ENCODE peak calls at places on chromosomes 5 and 9, in ten cellular contexts. S is H1; U is IMR-90; G is PC-9; X is transverse colon; E is CD8-positive, alpha-beta T cell; F is Panc1; B is A673; V is mammary epithelial cell; H is left ventricle myocardium inferior. Z is an unnamed sample. For H3K36me3 and H3K4me1, the result is how much of the 10 kb centered on the place peaks cover.

GRCh38 chr9:121239851-121240250 is 28.1 kb upstream of the GSN start:
- DNase-seq in S (no peak), U (no peak), G (no peak), X (no peak), E (no peak), F (no peak), B (no peak), V (no peak), H (no peak), Z (no peak)

GRCh38 chr5:180786398-180787005 is 16.1 kb downstream of the MGAT1 start:
- DNase-seq in S (no peak), U (no peak), G (no peak), X (no peak), E (peak), F (no peak), B (no peak), V (no peak), H (no peak), Z (no peak)

GRCh38 chr5:78799254-78800017 is 150.9 kb upstream of the LHFPL2 start:
- DNase-seq in S (no peak), U (peak), G (no peak), X (no peak), E (no peak), F (no peak), B (no peak), V (no peak), H (no peak), Z (no peak)

GRCh38 chr5:94855543-94855942 is 237.1 kb downstream of the SLF1 start:
- DNase-seq in S (no peak), U (no peak), G (no peak), X (no peak), E (no peak), F (no peak), B (no peak), V (no peak), H (no peak), Z (no peak)

GRCh38 chr9:38662763-38663593 is 42.6 kb upstream of the ANKRD18A start:
- DNase-seq in S (no peak), U (no peak), G (no peak), X (no peak), E (no peak), F (no peak), B (peak), V (no peak), H (no peak), Z (no peak)

GRCh38 chr9:113511047-113511521 is 47.6 kb downstream of the RGS3 start:
- DNase-seq in S (no peak), U (no peak), G (no peak), X (peak), E (no peak), F (no peak), B (no peak), V (no peak), H (peak), Z (peak)

GRCh38 chr5:83471405-83472212 is at the start of gene VCAN:
- DNase-seq in S (no peak), U (peak), G (no peak), X (peak), E (no peak), F (no peak), B (peak), V (peak), H (peak), Z (no peak)

GRCh38 chr5:169126376-169127043 is 174.4 kb downstream of the SLIT3 start:
- DNase-seq in S (no peak), U (no peak), G (no peak), X (no peak), E (no peak), F (no peak), B (no peak), V (peak), H (no peak), Z (no peak)

GRCh38 chr5:54518146-54519082 is 855 bp downstream of the SNX18 start:
- DNase-seq in S (peak), U (peak), G (peak), X (peak), E (peak), F (no peak), B (peak), V (peak), H (peak), Z (peak)

GRCh38 chr5:131224387-131225191 is 39.3 kb upstream of the CDC42SE2 start:
- DNase-seq in S (no peak), U (no peak), G (no peak), X (peak), E (no peak), F (no peak), B (no peak), V (no peak), H (peak), Z (peak)

GRCh38 chr5:72101828-72102227 is 5.4 kb upstream of the MAP1B start:
- DNase-seq in S (no peak), U (peak), G (no peak), X (no peak), E (no peak), F (no peak), B (no peak), V (peak), H (no peak), Z (no peak)

GRCh38 chr5:37751227-37751626 is 88.6 kb downstream of the GDNF start:
- DNase-seq in S (no peak), U (peak), G (no peak), X (no peak), E (no peak), F (no peak), B (no peak), V (peak), H (no peak), Z (no peak)

GRCh38 chr9:125396799-125397198 is 135.2 kb downstream of the GAPVD1 start:
- DNase-seq in S (no peak), U (no peak), G (no peak), X (no peak), E (no peak), F (no peak), B (no peak), V (no peak), H (no peak), Z (no peak)

GRCh38 chr5:153276151-153276550 is 214.3 kb upstream of the GRIA1 start:
- DNase-seq in S (peak), U (no peak), G (peak), X (no peak), E (no peak), F (no peak), B (peak), V (peak), H (no peak), Z (no peak)

GRCh38 chr5:6752782-6753181 is 39.5 kb downstream of the TENT4A start:
- DNase-seq in S (no peak), U (no peak), G (no peak), X (no peak), E (no peak), F (no peak), B (no peak), V (no peak), H (no peak), Z (no peak)

GRCh38 chr9:21656776-21657637 is 145.4 kb upstream of the MTAP start:
- DNase-seq in S (no peak), U (peak), G (no peak), X (no peak), E (no peak), F (no peak), B (no peak), V (peak), H (no peak), Z (no peak)

GRCh38 chr5:24629798-24630197 is 15.0 kb downstream of the CDH10 start:
- DNase-seq in S (no peak), U (no peak), G (no peak), X (no peak), E (no peak), F (no peak), B (no peak), V (no peak), H (no peak), Z (no peak)

GRCh38 chr5:133121080-133121479 is 69.3 kb downstream of the HSPA4 start:
- DNase-seq in S (no peak), U (peak), G (no peak), X (no peak), E (no peak), F (no peak), B (no peak), V (no peak), H (no peak), Z (peak)

GRCh38 chr9:133703571-133704399 is 34.4 kb downstream of the SARDH start:
- DNase-seq in S (no peak), U (no peak), G (no peak), X (no peak), E (no peak), F (no peak), B (no peak), V (no peak), H (no peak), Z (no peak)

GRCh38 chr9:134372621-134373267 is 46.5 kb downstream of the RXRA start:
- DNase-seq in S (no peak), U (no peak), G (peak), X (peak), E (no peak), F (no peak), B (no peak), V (no peak), H (peak), Z (no peak)

GRCh38 chr5:66881475-66882161 is 285.4 kb downstream of the MAST4 start:
- DNase-seq in S (no peak), U (peak), G (no peak), X (no peak), E (no peak), F (no peak), B (no peak), V (peak), H (no peak), Z (no peak)

GRCh38 chr5:96963267-96963666 is 27.4 kb downstream of the LNPEP start:
- DNase-seq in S (no peak), U (peak), G (no peak), X (peak), E (no peak), F (no peak), B (peak), V (no peak), H (peak), Z (peak)

GRCh38 chr9:91945277-91946074 is 4.6 kb downstream of the ROR2 start:
- DNase-seq in S (no peak), U (peak), G (no peak), X (peak), E (no peak), F (no peak), B (peak), V (no peak), H (no peak), Z (peak)

GRCh38 chr5:54889826-54890225 is 95.6 kb downstream of the ESM1 start:
- DNase-seq in S (no peak), U (peak), G (peak), X (no peak), E (no peak), F (no peak), B (peak), V (peak), H (no peak), Z (no peak)

GRCh38 chr5:89597878-89598277 is 714.9 kb upstream of the MEF2C start:
- DNase-seq in S (no peak), U (no peak), G (no peak), X (no peak), E (no peak), F (no peak), B (no peak), V (no peak), H (no peak), Z (no peak)

GRCh38 chr5:169116961-169117461 is 183.9 kb downstream of the SLIT3 start:
- DNase-seq in S (no peak), U (no peak), G (no peak), X (no peak), E (no peak), F (no peak), B (peak), V (no peak), H (no peak), Z (no peak)

GRCh38 chr5:148237795-148238194 is 530 bp upstream of the MARCOL start:
- DNase-seq in S (no peak), U (no peak), G (no peak), X (no peak), E (no peak), F (no peak), B (no peak), V (peak), H (no peak), Z (no peak)

GRCh38 chr5:103259705-103260355 is 1.3 kb downstream of the MACIR start:
- DNase-seq in S (peak), U (peak), G (peak), X (peak), E (no peak), F (no peak), B (peak), V (peak), H (no peak), Z (peak)

GRCh38 chr9:137138058-137138697 is 776 bp upstream of the GRIN1 start:
- DNase-seq in S (peak), U (no peak), G (no peak), X (no peak), E (no peak), F (no peak), B (peak), V (no peak), H (no peak), Z (no peak)

GRCh38 chr9:75483636-75484035 is 395.3 kb downstream of the OSTF1 start:
- DNase-seq in S (no peak), U (no peak), G (no peak), X (no peak), E (no peak), F (no peak), B (no peak), V (no peak), H (no peak), Z (no peak)

GRCh38 chr9:35067056-35067455 is 5.4 kb downstream of the VCP start:
- DNase-seq in S (no peak), U (no peak), G (no peak), X (no peak), E (no peak), F (no peak), B (no peak), V (peak), H (no peak), Z (no peak)
- H3K36me3 ChIP-seq in S (half or more), U (half or more), G (under half), X (under half), E (half or more), F (under half), B (half or more), V (half or more), H (half or more), Z (under half)

GRCh38 chr9:36575411-36575882 is 2.8 kb downstream of the MELK start:
- DNase-seq in S (no peak), U (peak), G (no peak), X (no peak), E (no peak), F (no peak), B (no peak), V (peak), H (no peak), Z (no peak)
- H3K4me3 ChIP-seq in S (no peak), U (no peak), G (no peak), X (no peak), E (no peak), F (peak), B (peak), V (peak), H (no peak), Z (no peak)

GRCh38 chr9:127562841-127563523 is 49.1 kb upstream of the STXBP1 start:
- DNase-seq in S (no peak), U (peak), G (no peak), X (no peak), E (no peak), F (no peak), B (no peak), V (no peak), H (no peak), Z (no peak)

GRCh38 chr9:127565231-127565630 is 46.8 kb upstream of the STXBP1 start:
- DNase-seq in S (no peak), U (no peak), G (no peak), X (no peak), E (no peak), F (no peak), B (no peak), V (no peak), H (no peak), Z (no peak)

GRCh38 chr9:127561491-127562270 is 50.4 kb upstream of the STXBP1 start:
- DNase-seq in S (no peak), U (peak), G (peak), X (peak), E (no peak), F (peak), B (peak), V (peak), H (peak), Z (peak)

GRCh38 chr9:127563579-127563978 is 48.5 kb upstream of the STXBP1 start:
- DNase-seq in S (no peak), U (no peak), G (no peak), X (no peak), E (no peak), F (no peak), B (no peak), V (no peak), H (no peak), Z (no peak)

DNA sequence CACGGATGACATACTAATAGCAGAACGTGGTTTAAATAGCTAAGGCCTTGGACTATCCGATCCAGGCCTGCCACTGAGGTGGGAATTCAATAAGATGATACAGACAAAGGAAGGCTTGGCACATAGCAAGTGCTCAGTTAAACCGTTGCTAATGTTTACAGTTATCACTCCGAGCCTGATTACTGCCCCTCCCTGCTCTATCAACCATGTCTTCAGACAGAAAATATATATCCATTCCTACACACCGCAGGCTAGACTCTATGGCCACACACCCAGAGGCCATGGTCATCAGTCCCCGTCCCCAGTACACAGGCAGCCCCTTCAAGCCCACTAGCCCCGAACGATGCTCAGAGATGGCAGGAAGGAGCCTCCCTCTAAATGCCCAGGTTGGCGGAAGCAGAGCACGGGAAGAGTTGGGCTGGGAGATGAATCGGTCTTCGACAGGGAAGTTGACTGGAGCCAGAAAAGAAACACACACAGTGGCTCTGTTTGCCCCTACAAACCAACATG is 49.8 kb upstream of the STXBP1 start:
- DNase-seq in S (no peak), U (no peak), G (no peak), X (no peak), E (no peak), F (no peak), B (no peak), V (no peak), H (no peak), Z (no peak)
- H3K4me1 ChIP-seq in S (under half), U (half or more), G (half or more), X (half or more), E (under half), F (half or more), B (under half), V (half or more), H (half or more), Z (under half)

GRCh38 chr9:450057-450456 is 235.4 kb downstream of the DOCK8 start:
- DNase-seq in S (no peak), U (no peak), G (no peak), X (no peak), E (no peak), F (no peak), B (no peak), V (peak), H (no peak), Z (no peak)

GRCh38 chr9:444528-444927 is 229.9 kb downstream of the DOCK8 start:
- DNase-seq in S (no peak), U (no peak), G (no peak), X (no peak), E (no peak), F (no peak), B (peak), V (peak), H (no peak), Z (no peak)

GRCh38 chr9:447230-448025 is 232.8 kb downstream of the DOCK8 start:
- DNase-seq in S (no peak), U (peak), G (peak), X (peak), E (peak), F (no peak), B (no peak), V (peak), H (no peak), Z (peak)

GRCh38 chr9:445033-445432 is 230.4 kb downstream of the DOCK8 start:
- DNase-seq in S (no peak), U (no peak), G (no peak), X (no peak), E (no peak), F (no peak), B (peak), V (no peak), H (peak), Z (no peak)

DNA sequence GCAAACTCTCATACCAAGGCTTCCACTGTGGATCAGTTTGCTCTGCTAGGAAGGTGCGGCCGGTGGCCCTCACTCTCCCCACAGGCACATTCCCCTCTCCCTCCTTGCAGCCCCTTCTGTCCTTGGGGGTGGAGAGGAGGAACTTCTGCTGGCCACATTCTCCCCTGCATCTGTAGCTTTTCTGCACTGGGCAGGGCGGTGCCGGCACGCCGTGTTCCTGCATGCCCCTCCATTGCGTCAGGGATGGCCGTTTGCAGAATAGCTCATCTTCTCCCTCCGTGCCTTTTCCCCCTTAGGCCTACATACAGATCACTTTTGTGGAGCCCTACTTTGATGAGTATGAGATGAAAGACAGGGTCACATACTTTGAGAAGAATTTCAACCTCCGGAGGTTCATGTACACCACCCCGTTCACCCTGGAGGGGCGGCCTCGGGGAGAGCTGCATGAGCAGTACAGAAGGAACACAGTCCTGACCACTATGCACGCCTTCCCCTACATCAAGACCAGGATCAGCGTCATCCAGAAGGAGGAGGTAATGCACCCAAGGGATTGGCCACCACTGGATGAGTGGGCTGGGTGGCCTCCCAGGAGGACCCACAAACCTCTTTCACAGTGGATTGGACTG is 231.5 kb downstream of the DOCK8 start:
- DNase-seq in S (no peak), U (no peak), G (no peak), X (no peak), E (no peak), F (no peak), B (no peak), V (no peak), H (no peak), Z (no peak)
- H3K36me3 ChIP-seq in S (under half), U (under half), G (under half), X (under half), E (half or more), F (under half), B (under half), V (under half), H (under half), Z (under half)

GRCh38 chr5:160272041-160272663 is 40.2 kb downstream of the CCNJL start:
- DNase-seq in S (no peak), U (no peak), G (no peak), X (no peak), E (no peak), F (no peak), B (no peak), V (no peak), H (no peak), Z (no peak)

GRCh38 chr5:160270704-160271103 is 41.4 kb downstream of the FABP6 start:
- DNase-seq in S (no peak), U (no peak), G (no peak), X (no peak), E (no peak), F (no peak), B (no peak), V (peak), H (no peak), Z (no peak)

GRCh38 chr5:160272889-160273288 is 39.5 kb downstream of the CCNJL start:
- DNase-seq in S (no peak), U (no peak), G (no peak), X (no peak), E (no peak), F (no peak), B (no peak), V (no peak), H (no peak), Z (no peak)

GRCh38 chr5:160269017-160269416 is 39.7 kb downstream of the FABP6 start:
- DNase-seq in S (no peak), U (peak), G (peak), X (peak), E (no peak), F (no peak), B (peak), V (peak), H (peak), Z (no peak)

DNA sequence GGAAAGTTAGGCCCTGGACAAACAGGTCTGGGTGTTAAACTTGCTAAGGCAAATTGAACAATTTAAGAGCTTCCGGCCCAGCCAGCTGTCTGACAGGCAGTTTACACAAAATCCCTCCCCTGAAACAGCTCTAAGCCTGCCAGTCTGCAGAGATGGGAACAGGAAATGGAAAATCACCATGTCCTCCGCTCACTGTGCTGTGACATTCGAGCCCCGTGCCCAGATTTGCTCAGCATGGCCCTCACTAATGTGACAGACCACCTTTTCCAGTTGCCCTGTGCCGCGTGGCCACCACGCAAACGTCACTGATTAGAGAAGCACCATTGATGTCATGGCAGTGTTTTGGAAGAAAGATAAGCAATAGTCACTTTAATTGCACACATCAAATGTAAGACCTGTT is 41.0 kb downstream of the CCNJL start:
- DNase-seq in S (no peak), U (no peak), G (no peak), X (peak), E (no peak), F (no peak), B (peak), V (no peak), H (no peak), Z (no peak)
- H3K4me3 ChIP-seq in S (no peak), U (no peak), G (no peak), X (no peak), E (no peak), F (no peak), B (peak), V (no peak), H (no peak), Z (no peak)